ENCODE peak calls at places on chromosomes 16 and 17, in eight cellular contexts. Y is mammary epithelial cell, B is cardiac muscle cell, V is neural progenitor cell, C is IMR-90, E is sigmoid colon, D is right lobe of liver, R is left ventricle myocardium inferior. S is an unnamed sample.

GRCh38 chr17:76529643-76530488 is 7.6 kb downstream of the CYGB start:
- DNase-seq in B (peak; percentile 96), V (peak; percentile 55), Y (peak; percentile 38), D (no peak), E (peak; percentile 97), C (peak; percentile 70), R (peak; percentile 95), S (peak; percentile 86)

GRCh38 chr16:77599793-77600415 is 122.4 kb upstream of the NUDT7 start:
- DNase-seq in V (peak; percentile 49), C (peak; percentile 47), B (peak; percentile 58), D (no peak), E (no peak), R (no peak), Y (peak; percentile 26), S (no peak)

GRCh38 chr17:45221081-45221996 is at the start of gene FMNL1:
- DNase-seq in V (peak; percentile 77), C (no peak), E (no peak), Y (no peak), D (peak; percentile 69), B (no peak), R (peak; percentile 76), S (peak; percentile 42)

GRCh38 chr16:85313541-85314208 is 201.4 kb upstream of the CIBAR2 start:
- DNase-seq in R (no peak), C (peak; percentile 21), Y (peak; percentile 60), D (no peak), E (no peak), B (peak; percentile 11), V (no peak), S (no peak)

GRCh38 chr17:83135692-83136091 is 56.3 kb downstream of the METRNL start:
- DNase-seq in V (no peak), Y (no peak), C (no peak), R (no peak), E (peak; percentile 45), B (no peak), D (no peak), S (peak; percentile 42)

GRCh38 chr17:13704333-13704732 is 102.6 kb upstream of the HS3ST3A1 start:
- DNase-seq in R (no peak), D (no peak), Y (peak; percentile 38), C (peak; percentile 75), V (no peak), B (peak; percentile 41), E (no peak), S (no peak)

GRCh38 chr16:87161822-87162676 is 155.1 kb downstream of the C16orf95 start:
- DNase-seq in R (no peak), B (no peak), E (no peak), C (no peak), V (no peak), D (no peak), Y (peak; percentile 16), S (no peak)

GRCh38 chr16:31093132-31093703 is 1.4 kb downstream of the VKORC1 start:
- DNase-seq in E (no peak), D (peak; percentile 82), R (no peak), V (peak; percentile 76), B (peak; percentile 47), C (peak; percentile 38), Y (peak; percentile 50), S (no peak)

GRCh38 chr17:70905796-70906195 is 736.5 kb downstream of the KCNJ2 start:
- DNase-seq in Y (peak; percentile 75), D (no peak), V (no peak), E (no peak), C (peak; percentile 100), R (peak; percentile 46), B (peak; percentile 99), S (peak; percentile 80)

GRCh38 chr17:2239882-2240430 is 63.6 kb downstream of the SMG6 start:
- DNase-seq in E (peak; percentile 84), D (no peak), V (no peak), C (peak; percentile 96), Y (peak; percentile 93), B (peak; percentile 84), R (peak; percentile 63), S (peak; percentile 81)

GRCh38 chr17:10316986-10317834 is 55.6 kb downstream of the MYH13 start:
- DNase-seq in V (peak; percentile 72), R (peak; percentile 75), C (peak; percentile 41), D (no peak), Y (no peak), E (peak; percentile 84), B (peak; percentile 78), S (no peak)

GRCh38 chr16:84738255-84739038 is 38.6 kb downstream of the USP10 start:
- DNase-seq in D (peak; percentile 76), E (peak; percentile 83), B (peak; percentile 84), V (peak; percentile 87), Y (peak; percentile 72), R (peak; percentile 71), C (peak; percentile 70), S (peak; percentile 81)

GRCh38 chr16:8712589-8713361 is 38.4 kb downstream of the ABAT start:
- DNase-seq in Y (no peak), V (peak; percentile 78), R (no peak), C (no peak), E (no peak), B (no peak), D (no peak), S (no peak)

GRCh38 chr16:50537533-50538290 is 10.5 kb upstream of the NKD1 start:
- DNase-seq in E (no peak), Y (no peak), R (no peak), V (no peak), C (no peak), D (peak; percentile 16), B (no peak), S (no peak)

GRCh38 chr16:86293897-86294296 is 216.4 kb upstream of the FOXF1 start:
- DNase-seq in C (no peak), D (no peak), B (no peak), R (no peak), E (no peak), Y (no peak), V (no peak), S (no peak)

GRCh38 chr17:65785109-65785508 is 223.7 kb upstream of the AXIN2 start:
- DNase-seq in R (no peak), Y (peak; percentile 79), B (peak; percentile 95), V (no peak), C (peak; percentile 97), E (no peak), D (no peak), S (no peak)

DNA sequence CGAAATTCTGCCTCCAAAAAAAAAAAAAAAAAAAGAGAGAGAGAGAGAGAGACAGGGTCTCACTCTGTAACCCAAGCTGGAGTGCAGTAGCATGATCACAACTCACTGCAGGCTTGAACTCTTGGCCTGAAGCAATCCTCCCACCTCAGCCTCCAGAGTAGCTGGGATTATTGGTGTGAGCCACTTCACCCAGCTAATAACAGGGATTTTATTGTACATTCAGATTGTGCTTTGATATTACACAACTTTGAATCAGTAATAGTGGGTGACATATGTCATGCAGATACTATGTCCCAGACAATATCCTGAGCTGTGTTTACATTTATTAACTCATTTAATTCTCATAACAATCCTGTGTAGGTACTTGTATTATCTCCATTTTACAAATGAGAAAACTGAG is 19.7 kb upstream of the DHX8 start:
- DNase-seq in R (no peak), C (no peak), Y (no peak), V (no peak), E (no peak), B (no peak), D (no peak), S (no peak)
- H3K4me1 ChIP-seq in R (peaks cover 19% of the 10 kb centered on the region), C (peaks cover 8% of the 10 kb centered on the region), Y (peaks cover 17% of the 10 kb centered on the region), V (no peaks in the 10 kb centered on the region), E (peaks cover 11% of the 10 kb centered on the region), B (no peaks in the 10 kb centered on the region), D (no peaks in the 10 kb centered on the region), S (peaks cover 6% of the 10 kb centered on the region)

DNA sequence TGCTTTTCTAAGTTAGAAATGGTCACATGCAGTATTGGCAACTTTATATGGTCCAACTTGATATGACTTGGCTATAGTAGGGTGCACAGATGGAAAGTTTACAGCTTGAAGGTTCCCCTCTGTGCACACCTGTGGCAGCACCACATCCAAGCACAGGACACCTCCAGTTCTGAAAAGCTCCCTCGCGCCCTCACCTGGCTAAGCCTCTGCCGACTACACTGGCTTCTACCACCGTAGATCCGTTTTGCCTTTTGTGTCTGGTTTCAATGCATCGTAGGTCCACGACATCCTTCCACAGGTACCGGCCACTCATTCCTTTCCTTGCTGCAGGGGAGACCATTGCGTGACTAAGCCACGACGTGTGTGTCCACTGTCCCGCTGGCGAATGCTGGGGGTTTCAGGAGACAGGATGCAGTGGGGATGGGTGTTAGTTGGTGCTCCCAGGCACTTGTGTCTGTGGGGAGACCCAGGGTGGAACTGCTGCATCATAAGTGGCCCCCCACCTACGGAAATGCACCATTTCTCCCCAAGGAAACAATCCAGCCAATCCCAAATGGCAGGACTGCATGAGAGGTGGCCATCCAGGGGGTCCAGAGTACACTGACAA is 4.9 kb upstream of the RASD1 start:
- DNase-seq in E (no peak), V (peak; percentile 59), B (no peak), Y (no peak), C (no peak), D (no peak), R (no peak), S (no peak)
- TF ChIP-seq CTCF in E (no peak), V (peak; percentile 51), B (no peak), Y (no peak), C (no peak), D (no peak), R (no peak), S (no peak)

GRCh38 chr17:49965522-49965905 is 3.5 kb upstream of the DLX4 start:
- DNase-seq in R (no peak), C (no peak), E (no peak), D (no peak), Y (no peak), B (no peak), V (peak; percentile 53), S (no peak)

GRCh38 chr17:49963277-49963625 is 5.7 kb upstream of the DLX4 start:
- DNase-seq in D (no peak), B (no peak), Y (no peak), V (peak; percentile 48), R (no peak), E (no peak), C (no peak), S (no peak)

GRCh38 chr17:49966767-49967166 is 2.2 kb upstream of the DLX4 start:
- DNase-seq in D (no peak), C (no peak), E (no peak), V (no peak), Y (no peak), B (no peak), R (no peak), S (no peak)

GRCh38 chr17:49963626-49964538 is 5.1 kb upstream of the DLX4 start:
- DNase-seq in D (no peak), E (no peak), R (no peak), Y (no peak), C (no peak), V (peak; percentile 69), B (peak; percentile 13), S (no peak)

GRCh38 chr17:49964539-49965521 is 4.2 kb upstream of the DLX4 start:
- DNase-seq in E (no peak), C (no peak), R (no peak), B (no peak), V (peak; percentile 71), D (no peak), Y (no peak), S (no peak)
- H3K27me3 ChIP-seq in E (peaks cover 90% of the 10 kb centered on the region), C (peaks cover 81% of the 10 kb centered on the region), R (peaks cover 96% of the 10 kb centered on the region), B (peaks cover 87% of the 10 kb centered on the region), V (peaks cover 95% of the 10 kb centered on the region), D (peaks cover 4% of the 10 kb centered on the region), Y (peaks cover 53% of the 10 kb centered on the region), S (peaks cover 87% of the 10 kb centered on the region)

DNA sequence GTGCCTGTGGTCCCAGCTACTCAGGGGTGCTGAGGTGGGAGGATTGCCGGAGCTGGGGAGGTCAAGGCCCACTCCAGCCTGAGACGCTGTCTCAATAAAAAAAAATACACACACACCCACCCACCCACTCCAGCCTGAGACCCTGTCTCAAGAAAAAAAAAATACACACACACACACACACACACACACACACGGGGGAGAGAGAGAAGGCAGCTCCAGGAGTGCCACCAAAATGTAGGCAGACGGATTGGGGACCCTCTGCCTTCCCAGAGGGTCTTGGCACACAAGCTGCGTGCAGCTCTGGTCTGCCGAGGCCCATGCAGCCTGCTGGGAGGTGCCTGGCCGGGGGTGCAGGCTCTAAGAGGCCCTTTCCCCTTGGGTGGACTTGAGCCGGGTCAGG is 5.9 kb upstream of the NUDT16L1 start:
- DNase-seq in Y (no peak), D (no peak), C (no peak), B (no peak), V (no peak), R (no peak), E (no peak), S (no peak)
- H3K4me1 ChIP-seq in Y (peaks cover 22% of the 10 kb centered on the region), D (peaks cover 7% of the 10 kb centered on the region), C (no peaks in the 10 kb centered on the region), B (no peaks in the 10 kb centered on the region), V (no peaks in the 10 kb centered on the region), R (peaks cover 22% of the 10 kb centered on the region), E (peaks cover 4% of the 10 kb centered on the region), S (peaks cover 2% of the 10 kb centered on the region)

S was measured in tibial artery.